ENCODE peak calls at places on chromosomes 11 and 22, in eight cellular contexts. One of them, this sample, is unnamed.

GRCh38 chr11:68127791-68128681 is 6.8 kb upstream of the CHKA start:
- DNase-seq in fibroblast of the conjunctiva: peak
- DNase-seq in Caco-2: peak
- DNase-seq in activated T-helper 1 cell treated with anti-CD3 and anti-CD28 coated beads, Interleukin-12 subunit alpha, Interleukin-12 subunit beta, Interleukin-2, Interleukin-4 antibody, amounts not matched to agents 30 ng/mL and 10 ng/mL and 1 ng/mL, durations not matched to agents 14 hours and 24 hours and 36 hours: no peak
- DNase-seq in cardiac muscle cell: peak
- DNase-seq in GM12865: no peak
- DNase-seq in brain pericyte: peak
- DNase-seq in activated CD8-positive, alpha-beta memory T cell treated with anti-CD3 and anti-CD28 coated beads, Interleukin-2, amount 50 U/mL, for 48 hours: no peak
- DNase-seq in this sample: no peak

GRCh38 chr22:36277482-36278291 is 24.8 kb downstream of the APOL1 start:
- DNase-seq in fibroblast of the conjunctiva: peak
- DNase-seq in Caco-2: peak
- DNase-seq in activated T-helper 1 cell treated with anti-CD3 and anti-CD28 coated beads, Interleukin-12 subunit alpha, Interleukin-12 subunit beta, Interleukin-2, Interleukin-4 antibody, amounts not matched to agents 30 ng/mL and 10 ng/mL and 1 ng/mL, durations not matched to agents 14 hours and 24 hours and 36 hours: peak
- DNase-seq in cardiac muscle cell: peak
- DNase-seq in GM12865: peak
- DNase-seq in brain pericyte: no peak
- DNase-seq in activated CD8-positive, alpha-beta memory T cell treated with anti-CD3 and anti-CD28 coated beads, Interleukin-2, amount 50 U/mL, for 48 hours: peak
- DNase-seq in this sample: peak

GRCh38 chr22:48573766-48574165 is 1253.9 kb downstream of the BRD1 start:
- DNase-seq in fibroblast of the conjunctiva: no peak
- DNase-seq in Caco-2: no peak
- DNase-seq in activated T-helper 1 cell treated with anti-CD3 and anti-CD28 coated beads, Interleukin-12 subunit alpha, Interleukin-12 subunit beta, Interleukin-2, Interleukin-4 antibody, amounts not matched to agents 30 ng/mL and 10 ng/mL and 1 ng/mL, durations not matched to agents 14 hours and 24 hours and 36 hours: no peak
- DNase-seq in cardiac muscle cell: no peak
- DNase-seq in GM12865: no peak
- DNase-seq in brain pericyte: no peak
- DNase-seq in activated CD8-positive, alpha-beta memory T cell treated with anti-CD3 and anti-CD28 coated beads, Interleukin-2, amount 50 U/mL, for 48 hours: no peak
- DNase-seq in this sample: no peak

GRCh38 chr11:38153985-38154384 is 1555.9 kb upstream of the RAG2 start:
- DNase-seq in fibroblast of the conjunctiva: no peak
- DNase-seq in Caco-2: no peak
- DNase-seq in activated T-helper 1 cell treated with anti-CD3 and anti-CD28 coated beads, Interleukin-12 subunit alpha, Interleukin-12 subunit beta, Interleukin-2, Interleukin-4 antibody, amounts not matched to agents 30 ng/mL and 10 ng/mL and 1 ng/mL, durations not matched to agents 14 hours and 24 hours and 36 hours: no peak
- DNase-seq in cardiac muscle cell: no peak
- DNase-seq in GM12865: no peak
- DNase-seq in brain pericyte: no peak
- DNase-seq in activated CD8-positive, alpha-beta memory T cell treated with anti-CD3 and anti-CD28 coated beads, Interleukin-2, amount 50 U/mL, for 48 hours: no peak
- DNase-seq in this sample: no peak

GRCh38 chr11:124766156-124766555 is 4.1 kb upstream of the ESAM start:
- DNase-seq in fibroblast of the conjunctiva: no peak
- DNase-seq in Caco-2: no peak
- DNase-seq in activated T-helper 1 cell treated with anti-CD3 and anti-CD28 coated beads, Interleukin-12 subunit alpha, Interleukin-12 subunit beta, Interleukin-2, Interleukin-4 antibody, amounts not matched to agents 30 ng/mL and 10 ng/mL and 1 ng/mL, durations not matched to agents 14 hours and 24 hours and 36 hours: no peak
- DNase-seq in cardiac muscle cell: no peak
- DNase-seq in GM12865: no peak
- DNase-seq in brain pericyte: no peak
- DNase-seq in activated CD8-positive, alpha-beta memory T cell treated with anti-CD3 and anti-CD28 coated beads, Interleukin-2, amount 50 U/mL, for 48 hours: no peak
- DNase-seq in this sample: no peak

GRCh38 chr22:20441631-20442484 is 4.2 kb upstream of the SCARF2 start:
- DNase-seq in fibroblast of the conjunctiva: no peak
- DNase-seq in Caco-2: no peak
- DNase-seq in activated T-helper 1 cell treated with anti-CD3 and anti-CD28 coated beads, Interleukin-12 subunit alpha, Interleukin-12 subunit beta, Interleukin-2, Interleukin-4 antibody, amounts not matched to agents 30 ng/mL and 10 ng/mL and 1 ng/mL, durations not matched to agents 14 hours and 24 hours and 36 hours: no peak
- DNase-seq in cardiac muscle cell: peak
- DNase-seq in GM12865: no peak
- DNase-seq in brain pericyte: no peak
- DNase-seq in activated CD8-positive, alpha-beta memory T cell treated with anti-CD3 and anti-CD28 coated beads, Interleukin-2, amount 50 U/mL, for 48 hours: no peak
- DNase-seq in this sample: no peak

GRCh38 chr11:74373382-74373781 is 24.9 kb downstream of the PGM2L1 start:
- DNase-seq in fibroblast of the conjunctiva: no peak
- DNase-seq in Caco-2: no peak
- DNase-seq in activated T-helper 1 cell treated with anti-CD3 and anti-CD28 coated beads, Interleukin-12 subunit alpha, Interleukin-12 subunit beta, Interleukin-2, Interleukin-4 antibody, amounts not matched to agents 30 ng/mL and 10 ng/mL and 1 ng/mL, durations not matched to agents 14 hours and 24 hours and 36 hours: no peak
- DNase-seq in cardiac muscle cell: peak
- DNase-seq in GM12865: no peak
- DNase-seq in brain pericyte: no peak
- DNase-seq in activated CD8-positive, alpha-beta memory T cell treated with anti-CD3 and anti-CD28 coated beads, Interleukin-2, amount 50 U/mL, for 48 hours: no peak
- DNase-seq in this sample: no peak

GRCh38 chr11:66936326-66936725 is 21.9 kb downstream of the PC start:
- DNase-seq in fibroblast of the conjunctiva: peak
- DNase-seq in Caco-2: no peak
- DNase-seq in activated T-helper 1 cell treated with anti-CD3 and anti-CD28 coated beads, Interleukin-12 subunit alpha, Interleukin-12 subunit beta, Interleukin-2, Interleukin-4 antibody, amounts not matched to agents 30 ng/mL and 10 ng/mL and 1 ng/mL, durations not matched to agents 14 hours and 24 hours and 36 hours: no peak
- DNase-seq in cardiac muscle cell: peak
- DNase-seq in GM12865: no peak
- DNase-seq in brain pericyte: peak
- DNase-seq in activated CD8-positive, alpha-beta memory T cell treated with anti-CD3 and anti-CD28 coated beads, Interleukin-2, amount 50 U/mL, for 48 hours: no peak
- DNase-seq in this sample: no peak

GRCh38 chr11:122863704-122864326 is 18.7 kb upstream of the JHY start:
- DNase-seq in fibroblast of the conjunctiva: peak
- DNase-seq in Caco-2: peak
- DNase-seq in activated T-helper 1 cell treated with anti-CD3 and anti-CD28 coated beads, Interleukin-12 subunit alpha, Interleukin-12 subunit beta, Interleukin-2, Interleukin-4 antibody, amounts not matched to agents 30 ng/mL and 10 ng/mL and 1 ng/mL, durations not matched to agents 14 hours and 24 hours and 36 hours: no peak
- DNase-seq in cardiac muscle cell: peak
- DNase-seq in GM12865: peak
- DNase-seq in brain pericyte: no peak
- DNase-seq in activated CD8-positive, alpha-beta memory T cell treated with anti-CD3 and anti-CD28 coated beads, Interleukin-2, amount 50 U/mL, for 48 hours: no peak
- DNase-seq in this sample: no peak

GRCh38 chr22:35754761-35755160 is 37.1 kb downstream of the APOL5 start:
- DNase-seq in fibroblast of the conjunctiva: no peak
- DNase-seq in Caco-2: no peak
- DNase-seq in activated T-helper 1 cell treated with anti-CD3 and anti-CD28 coated beads, Interleukin-12 subunit alpha, Interleukin-12 subunit beta, Interleukin-2, Interleukin-4 antibody, amounts not matched to agents 30 ng/mL and 10 ng/mL and 1 ng/mL, durations not matched to agents 14 hours and 24 hours and 36 hours: no peak
- DNase-seq in cardiac muscle cell: no peak
- DNase-seq in GM12865: no peak
- DNase-seq in brain pericyte: no peak
- DNase-seq in activated CD8-positive, alpha-beta memory T cell treated with anti-CD3 and anti-CD28 coated beads, Interleukin-2, amount 50 U/mL, for 48 hours: no peak
- DNase-seq in this sample: no peak

GRCh38 chr22:42346722-42347121 is 76.3 kb upstream of the TCF20 start:
- DNase-seq in fibroblast of the conjunctiva: no peak
- DNase-seq in Caco-2: no peak
- DNase-seq in activated T-helper 1 cell treated with anti-CD3 and anti-CD28 coated beads, Interleukin-12 subunit alpha, Interleukin-12 subunit beta, Interleukin-2, Interleukin-4 antibody, amounts not matched to agents 30 ng/mL and 10 ng/mL and 1 ng/mL, durations not matched to agents 14 hours and 24 hours and 36 hours: no peak
- DNase-seq in cardiac muscle cell: no peak
- DNase-seq in GM12865: no peak
- DNase-seq in brain pericyte: no peak
- DNase-seq in activated CD8-positive, alpha-beta memory T cell treated with anti-CD3 and anti-CD28 coated beads, Interleukin-2, amount 50 U/mL, for 48 hours: no peak
- DNase-seq in this sample: no peak

GRCh38 chr22:47550524-47551437 is 788.3 kb downstream of the TBC1D22A start:
- DNase-seq in fibroblast of the conjunctiva: no peak
- DNase-seq in Caco-2: no peak
- DNase-seq in activated T-helper 1 cell treated with anti-CD3 and anti-CD28 coated beads, Interleukin-12 subunit alpha, Interleukin-12 subunit beta, Interleukin-2, Interleukin-4 antibody, amounts not matched to agents 30 ng/mL and 10 ng/mL and 1 ng/mL, durations not matched to agents 14 hours and 24 hours and 36 hours: no peak
- DNase-seq in cardiac muscle cell: no peak
- DNase-seq in GM12865: no peak
- DNase-seq in brain pericyte: no peak
- DNase-seq in activated CD8-positive, alpha-beta memory T cell treated with anti-CD3 and anti-CD28 coated beads, Interleukin-2, amount 50 U/mL, for 48 hours: peak
- DNase-seq in this sample: no peak

GRCh38 chr11:100927579-100927978 is 202.0 kb downstream of the PGR start:
- DNase-seq in fibroblast of the conjunctiva: no peak
- DNase-seq in Caco-2: no peak
- DNase-seq in activated T-helper 1 cell treated with anti-CD3 and anti-CD28 coated beads, Interleukin-12 subunit alpha, Interleukin-12 subunit beta, Interleukin-2, Interleukin-4 antibody, amounts not matched to agents 30 ng/mL and 10 ng/mL and 1 ng/mL, durations not matched to agents 14 hours and 24 hours and 36 hours: no peak
- DNase-seq in cardiac muscle cell: peak
- DNase-seq in GM12865: no peak
- DNase-seq in brain pericyte: no peak
- DNase-seq in activated CD8-positive, alpha-beta memory T cell treated with anti-CD3 and anti-CD28 coated beads, Interleukin-2, amount 50 U/mL, for 48 hours: no peak
- DNase-seq in this sample: no peak

GRCh38 chr11:132430352-132431091 is 1060.1 kb downstream of the NTM start:
- DNase-seq in fibroblast of the conjunctiva: no peak
- DNase-seq in Caco-2: no peak
- DNase-seq in activated T-helper 1 cell treated with anti-CD3 and anti-CD28 coated beads, Interleukin-12 subunit alpha, Interleukin-12 subunit beta, Interleukin-2, Interleukin-4 antibody, amounts not matched to agents 30 ng/mL and 10 ng/mL and 1 ng/mL, durations not matched to agents 14 hours and 24 hours and 36 hours: no peak
- DNase-seq in cardiac muscle cell: peak
- DNase-seq in GM12865: no peak
- DNase-seq in brain pericyte: no peak
- DNase-seq in activated CD8-positive, alpha-beta memory T cell treated with anti-CD3 and anti-CD28 coated beads, Interleukin-2, amount 50 U/mL, for 48 hours: no peak
- DNase-seq in this sample: no peak

GRCh38 chr11:91796999-91797398 is 427.6 kb upstream of the FAT3 start:
- DNase-seq in fibroblast of the conjunctiva: no peak
- DNase-seq in Caco-2: no peak
- DNase-seq in activated T-helper 1 cell treated with anti-CD3 and anti-CD28 coated beads, Interleukin-12 subunit alpha, Interleukin-12 subunit beta, Interleukin-2, Interleukin-4 antibody, amounts not matched to agents 30 ng/mL and 10 ng/mL and 1 ng/mL, durations not matched to agents 14 hours and 24 hours and 36 hours: no peak
- DNase-seq in cardiac muscle cell: no peak
- DNase-seq in GM12865: no peak
- DNase-seq in brain pericyte: no peak
- DNase-seq in activated CD8-positive, alpha-beta memory T cell treated with anti-CD3 and anti-CD28 coated beads, Interleukin-2, amount 50 U/mL, for 48 hours: no peak
- DNase-seq in this sample: no peak

GRCh38 chr11:117410861-117411725 is 83.4 kb downstream of the CEP164 start:
- DNase-seq in fibroblast of the conjunctiva: no peak
- DNase-seq in Caco-2: peak
- DNase-seq in activated T-helper 1 cell treated with anti-CD3 and anti-CD28 coated beads, Interleukin-12 subunit alpha, Interleukin-12 subunit beta, Interleukin-2, Interleukin-4 antibody, amounts not matched to agents 30 ng/mL and 10 ng/mL and 1 ng/mL, durations not matched to agents 14 hours and 24 hours and 36 hours: no peak
- DNase-seq in cardiac muscle cell: no peak
- DNase-seq in GM12865: no peak
- DNase-seq in brain pericyte: no peak
- DNase-seq in activated CD8-positive, alpha-beta memory T cell treated with anti-CD3 and anti-CD28 coated beads, Interleukin-2, amount 50 U/mL, for 48 hours: no peak
- DNase-seq in this sample: no peak

GRCh38 chr11:16511109-16511806 is 154.9 kb upstream of the SOX6 start:
- DNase-seq in fibroblast of the conjunctiva: no peak
- DNase-seq in Caco-2: no peak
- DNase-seq in activated T-helper 1 cell treated with anti-CD3 and anti-CD28 coated beads, Interleukin-12 subunit alpha, Interleukin-12 subunit beta, Interleukin-2, Interleukin-4 antibody, amounts not matched to agents 30 ng/mL and 10 ng/mL and 1 ng/mL, durations not matched to agents 14 hours and 24 hours and 36 hours: no peak
- DNase-seq in cardiac muscle cell: peak
- DNase-seq in GM12865: no peak
- DNase-seq in brain pericyte: no peak
- DNase-seq in activated CD8-positive, alpha-beta memory T cell treated with anti-CD3 and anti-CD28 coated beads, Interleukin-2, amount 50 U/mL, for 48 hours: no peak
- DNase-seq in this sample: no peak

GRCh38 chr11:131662310-131662709 is 291.9 kb downstream of the NTM start:
- DNase-seq in fibroblast of the conjunctiva: no peak
- DNase-seq in Caco-2: no peak
- DNase-seq in activated T-helper 1 cell treated with anti-CD3 and anti-CD28 coated beads, Interleukin-12 subunit alpha, Interleukin-12 subunit beta, Interleukin-2, Interleukin-4 antibody, amounts not matched to agents 30 ng/mL and 10 ng/mL and 1 ng/mL, durations not matched to agents 14 hours and 24 hours and 36 hours: no peak
- DNase-seq in cardiac muscle cell: no peak
- DNase-seq in GM12865: no peak
- DNase-seq in brain pericyte: no peak
- DNase-seq in activated CD8-positive, alpha-beta memory T cell treated with anti-CD3 and anti-CD28 coated beads, Interleukin-2, amount 50 U/mL, for 48 hours: no peak
- DNase-seq in this sample: no peak

This sample was measured in NK-92 treated with Interleukin-12 subunit alpha and Interleukin-12 subunit beta, amount 100 ng/mL, for 24 hours.